ENCODE peak calls at places on chromosomes 5 and 9, in five cellular contexts. O, M, L, H and G are unnamed samples.

GRCh38 chr9:35791321-35791921 is at the start of gene NPR2:
- DNase-seq in O (no peak), M (peak; percentile 30), L (peak; percentile 14), H (no peak), G (no peak)

GRCh38 chr5:143812085-143812705 is at the start of gene HMHB1:
- DNase-seq in O (no peak), M (no peak), L (no peak), H (no peak), G (peak; percentile 31)

GRCh38 chr9:69571032-69571431 is 101.1 kb downstream of the APBA1 start:
- DNase-seq in O (no peak), M (peak; percentile 24), L (no peak), H (no peak), G (no peak)

GRCh38 chr9:91419222-91420191 is 4.1 kb downstream of the NFIL3 start:
- DNase-seq in O (peak; percentile 86), M (peak; percentile 84), L (no peak), H (peak; percentile 78), G (peak; percentile 89)

GRCh38 chr5:112146323-112146848 is 272.7 kb downstream of the EPB41L4A start:
- DNase-seq in O (no peak), M (peak; percentile 78), L (no peak), H (peak; percentile 58), G (peak; percentile 89)

GRCh38 chr5:101517795-101518194 is 614.7 kb upstream of the ST8SIA4 start:
- DNase-seq in O (no peak), M (no peak), L (no peak), H (no peak), G (no peak)

GRCh38 chr5:119439140-119439625 is 13.1 kb upstream of the HSD17B4 start:
- DNase-seq in O (no peak), M (no peak), L (no peak), H (no peak), G (no peak)

GRCh38 chr5:38164776-38165399 is 93.5 kb upstream of the EGFLAM start:
- DNase-seq in O (no peak), M (no peak), L (no peak), H (no peak), G (no peak)

GRCh38 chr5:177469061-177469628 is 4.3 kb downstream of the DBN1 start:
- DNase-seq in O (no peak), M (no peak), L (peak; percentile 19), H (no peak), G (no peak)

GRCh38 chr5:170168797-170169196 is 63.1 kb downstream of the FOXI1 start:
- DNase-seq in O (no peak), M (no peak), L (no peak), H (no peak), G (no peak)

GRCh38 chr9:91001146-91001611 is 199.6 kb downstream of the SYK start:
- DNase-seq in O (no peak), M (peak; percentile 98), L (no peak), H (peak; percentile 92), G (peak; percentile 36)

GRCh38 chr9:90285946-90286345 is 356.7 kb downstream of the DIRAS2 start:
- DNase-seq in O (no peak), M (no peak), L (no peak), H (no peak), G (no peak)

GRCh38 chr5:35160486-35161116 is 69.7 kb downstream of the PRLR start:
- DNase-seq in O (no peak), M (no peak), L (no peak), H (no peak), G (no peak)

GRCh38 chr5:165871279-165871678 is 2365.9 kb downstream of the MAT2B start:
- DNase-seq in O (no peak), M (no peak), L (no peak), H (no peak), G (no peak)

GRCh38 chr5:179212870-179213269 is 132.4 kb downstream of the ADAMTS2 start:
- DNase-seq in O (no peak), M (no peak), L (no peak), H (no peak), G (no peak)

GRCh38 chr5:132439521-132440206 is 50.9 kb downstream of the IRF1 start:
- DNase-seq in O (no peak), M (peak; percentile 66), L (no peak), H (no peak), G (peak; percentile 87)

GRCh38 chr9:38319496-38320173 is 72.9 kb upstream of the ALDH1B1 start:
- DNase-seq in O (peak; percentile 12), M (peak; percentile 81), L (no peak), H (no peak), G (no peak)

GRCh38 chr5:73966411-73966810 is 340.4 kb downstream of the ARHGEF28 start:
- DNase-seq in O (no peak), M (no peak), L (no peak), H (no peak), G (no peak)

GRCh38 chr9:104881991-104882555 is 45.9 kb downstream of the ABCA1 start:
- DNase-seq in O (no peak), M (no peak), L (no peak), H (no peak), G (no peak)

GRCh38 chr9:21153688-21154608 is 12.3 kb upstream of the IFNW1 start:
- DNase-seq in O (no peak), M (peak; percentile 49), L (peak; percentile 37), H (no peak), G (peak; percentile 17)

GRCh38 chr9:81614335-81614734 is 75.0 kb downstream of the TLE1 start:
- DNase-seq in O (no peak), M (no peak), L (no peak), H (no peak), G (no peak)

GRCh38 chr9:112341741-112342140 is 8.3 kb upstream of the PTBP3 start:
- DNase-seq in O (peak; percentile 34), M (peak; percentile 84), L (no peak), H (peak; percentile 71), G (no peak)

GRCh38 chr9:134068742-134069535 is 1.1 kb upstream of the BRD3 start:
- DNase-seq in O (no peak), M (no peak), L (no peak), H (no peak), G (no peak)

GRCh38 chr5:112649882-112650281 is 87.8 kb upstream of the APC start:
- DNase-seq in O (no peak), M (peak; percentile 35), L (no peak), H (no peak), G (no peak)